ENCODE peak calls at places on chromosomes 2 and 18, in seven cellular contexts. Z, H, F, J, R, A and C are unnamed samples.

GRCh38 chr2:240919161-240919781 is 13.1 kb downstream of the CROCC2 start:
- DNase-seq in Z (no peak), H (peak), F (no peak), J (no peak), R (no peak), A (peak), C (no peak)

GRCh38 chr2:20868377-20868776 is 45.5 kb upstream of the LDAH start:
- DNase-seq in Z (peak), H (no peak), F (no peak), J (no peak), R (no peak), A (no peak), C (no peak)

GRCh38 chr2:20580690-20581437 is 70.0 kb downstream of the HS1BP3 start:
- DNase-seq in Z (no peak), H (no peak), F (no peak), J (no peak), R (no peak), A (no peak), C (no peak)

GRCh38 chr2:45278345-45279078 is 269.3 kb upstream of the SIX2 start:
- DNase-seq in Z (no peak), H (no peak), F (no peak), J (no peak), R (no peak), A (no peak), C (no peak)

GRCh38 chr2:239393401-239393940 is 7.3 kb downstream of the HDAC4 start:
- DNase-seq in Z (no peak), H (peak), F (no peak), J (peak), R (no peak), A (peak), C (no peak)

GRCh38 chr2:130829020-130829419 is 7.7 kb upstream of the ARHGEF4 start:
- DNase-seq in Z (no peak), H (no peak), F (peak), J (peak), R (no peak), A (no peak), C (no peak)

GRCh38 chr2:47041065-47041464 is 114.0 kb downstream of the STPG4 start:
- DNase-seq in Z (no peak), H (no peak), F (no peak), J (no peak), R (no peak), A (peak), C (no peak)

GRCh38 chr2:40395169-40396023 is 56.5 kb downstream of the SLC8A1 start:
- DNase-seq in Z (no peak), H (no peak), F (no peak), J (no peak), R (no peak), A (no peak), C (no peak)

GRCh38 chr2:176852667-176853066 is 359.9 kb upstream of the HNRNPA3 start:
- DNase-seq in Z (peak), H (no peak), F (no peak), J (no peak), R (no peak), A (no peak), C (no peak)

GRCh38 chr2:128237081-128237534 is 81.6 kb downstream of the HS6ST1 start:
- DNase-seq in Z (no peak), H (no peak), F (no peak), J (peak), R (no peak), A (no peak), C (no peak)

GRCh38 chr2:11842324-11842723 is 95.9 kb downstream of the LPIN1 start:
- DNase-seq in Z (no peak), H (peak), F (no peak), J (no peak), R (no peak), A (no peak), C (no peak)

GRCh38 chr2:219520079-219520478 is 5.8 kb downstream of the ASIC4 start:
- DNase-seq in Z (no peak), H (no peak), F (no peak), J (no peak), R (no peak), A (no peak), C (no peak)

GRCh38 chr18:67151366-67151765 is 365.2 kb downstream of the DSEL start:
- DNase-seq in Z (no peak), H (no peak), F (no peak), J (no peak), R (no peak), A (no peak), C (no peak)

GRCh38 chr2:240919786-240920782 is 13.9 kb downstream of the CROCC2 start:
- DNase-seq in Z (no peak), H (peak), F (no peak), J (no peak), R (no peak), A (peak), C (no peak)

GRCh38 chr18:33116376-33116775 is 324.1 kb downstream of the CCDC178 start:
- DNase-seq in Z (no peak), H (peak), F (no peak), J (peak), R (no peak), A (no peak), C (no peak)

DNA sequence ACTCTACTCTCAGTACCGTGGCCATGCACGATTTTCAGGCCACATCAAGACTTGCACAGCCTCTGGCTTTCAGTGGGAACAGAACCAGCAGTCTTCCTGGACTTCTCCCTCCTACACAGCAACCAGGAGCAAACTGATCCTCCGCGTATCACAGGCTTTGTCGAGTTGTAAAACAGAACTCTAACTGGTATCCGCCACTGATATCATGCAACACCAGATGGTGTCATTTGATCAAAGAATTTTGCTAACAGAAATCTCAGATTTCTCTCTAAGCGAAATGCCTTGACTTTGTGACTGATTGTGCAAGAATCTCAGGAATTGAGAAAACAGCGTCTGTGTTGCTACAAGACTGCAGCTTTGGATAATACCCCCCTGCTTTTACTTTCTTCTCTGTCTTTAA is 85.7 kb downstream of the COPS8 start:
- DNase-seq in Z (no peak), H (peak), F (peak), J (peak), R (peak), A (peak), C (no peak)
- H3K27ac ChIP-seq in Z (no peak), H (no peak), F (no peak), J (peak), R (peak), A (peak), C (no peak)

DNA sequence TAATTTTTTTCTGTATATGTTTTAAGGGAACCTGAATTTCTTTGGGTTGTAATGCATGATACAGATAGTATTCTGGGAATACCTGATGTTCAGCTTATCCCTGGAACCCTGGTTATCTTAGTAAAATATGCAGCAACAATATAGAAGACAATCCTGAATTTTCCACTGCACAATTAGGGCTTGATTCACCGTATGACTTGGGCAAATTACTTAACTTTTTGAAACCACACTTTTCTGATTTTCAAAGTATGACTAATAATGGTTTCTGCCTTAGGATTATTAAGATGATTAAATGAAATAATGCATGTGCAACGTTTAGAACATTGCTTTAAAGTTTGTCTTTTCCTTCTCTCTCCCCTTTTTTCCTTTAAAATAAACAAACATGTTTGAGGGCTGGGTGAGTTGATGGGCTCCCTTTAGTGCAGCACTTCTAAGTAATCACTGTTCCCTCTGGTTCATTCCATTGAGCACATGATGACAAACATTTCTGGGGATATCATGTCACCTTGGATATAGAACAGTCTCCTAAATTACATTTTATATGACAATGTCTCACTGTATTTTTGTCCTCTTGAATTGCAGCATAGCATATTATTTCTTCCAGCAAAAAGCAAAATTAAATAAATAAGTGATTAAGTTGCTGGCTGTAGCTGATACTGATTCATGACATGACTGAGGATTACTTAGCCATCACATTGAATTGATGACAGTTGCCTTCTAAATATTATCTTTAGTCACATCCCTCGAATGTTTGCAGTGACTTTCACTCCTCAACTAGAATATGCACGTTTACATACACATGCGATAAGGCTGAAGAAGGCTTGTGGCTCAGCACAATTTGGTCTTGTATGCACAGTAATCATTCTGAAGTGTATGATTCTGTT is 254.5 kb downstream of the NEDD4L start:
- DNase-seq in Z (no peak), H (no peak), F (no peak), J (no peak), R (no peak), A (no peak), C (no peak)
- H3K27ac ChIP-seq in Z (no peak), H (no peak), F (no peak), J (no peak), R (no peak), A (no peak), C (no peak)

GRCh38 chr2:169819106-169819505 is 5.6 kb downstream of the METTL5 start:
- DNase-seq in Z (no peak), H (no peak), F (no peak), J (peak), R (no peak), A (no peak), C (no peak)
- H3K27ac ChIP-seq in Z (peak), H (no peak), F (no peak), J (no peak), R (no peak), A (no peak), C (no peak)

GRCh38 chr2:217861334-217861877 is 141.4 kb downstream of the TNS1 start:
- DNase-seq in Z (no peak), H (no peak), F (no peak), J (no peak), R (no peak), A (no peak), C (no peak)

GRCh38 chr2:217858519-217859466 is 144.0 kb downstream of the TNS1 start:
- DNase-seq in Z (no peak), H (peak), F (no peak), J (peak), R (peak), A (peak), C (peak)

GRCh38 chr2:217857624-217858506 is 144.9 kb downstream of the TNS1 start:
- DNase-seq in Z (no peak), H (no peak), F (no peak), J (no peak), R (no peak), A (no peak), C (no peak)

GRCh38 chr2:217856871-217857270 is 145.9 kb downstream of the TNS1 start:
- DNase-seq in Z (no peak), H (peak), F (no peak), J (no peak), R (no peak), A (no peak), C (no peak)

DNA sequence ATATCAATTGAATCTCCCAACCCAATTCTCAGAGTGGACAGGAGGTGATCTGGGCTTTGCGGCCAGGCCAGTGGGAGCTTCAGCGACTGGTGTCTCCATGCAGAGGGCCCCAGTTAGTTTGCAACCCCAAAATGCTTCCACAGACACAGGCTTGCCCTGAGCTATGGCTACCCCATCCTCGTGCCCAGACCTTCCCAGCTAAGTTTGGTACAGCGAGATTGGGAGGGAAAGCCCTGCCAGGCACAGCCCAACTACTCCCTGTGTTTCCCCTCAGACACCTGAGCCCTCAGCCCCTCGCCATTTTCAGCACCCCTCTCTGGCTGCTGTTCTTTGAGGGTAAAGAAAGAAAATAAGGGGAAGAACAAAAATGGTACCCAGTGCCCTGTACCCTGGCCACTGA is 142.9 kb downstream of the TNS1 start:
- DNase-seq in Z (no peak), H (no peak), F (no peak), J (no peak), R (no peak), A (no peak), C (no peak)
- H3K27ac ChIP-seq in Z (no peak), H (no peak), F (no peak), J (no peak), R (no peak), A (peak), C (no peak)

DNA sequence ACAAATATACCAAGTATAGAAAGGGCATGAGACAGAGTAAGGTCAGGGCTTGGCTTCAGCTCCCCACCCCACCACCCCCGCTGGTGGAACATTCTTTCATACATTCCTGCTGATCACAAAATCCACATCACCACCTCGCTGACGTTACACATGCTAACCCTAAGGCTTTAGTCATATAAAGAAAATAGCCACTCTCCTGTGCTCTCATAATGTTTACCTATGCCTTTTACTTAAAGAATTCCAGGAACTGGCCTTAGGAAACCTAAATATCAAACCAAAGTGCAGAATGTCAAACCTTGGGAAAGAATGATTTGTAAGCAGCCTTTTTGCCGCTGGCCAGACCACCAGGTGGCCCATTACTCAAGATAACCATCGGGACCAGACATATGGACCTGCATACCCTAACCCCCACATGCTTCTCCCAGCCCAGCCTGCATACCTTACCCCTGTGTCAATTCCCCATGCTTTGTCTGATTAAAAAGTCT is 136.3 kb upstream of the SLC39A10 start:
- DNase-seq in Z (no peak), H (no peak), F (no peak), J (peak), R (no peak), A (no peak), C (no peak)
- H3K27ac ChIP-seq in Z (no peak), H (no peak), F (no peak), J (peak), R (no peak), A (no peak), C (no peak)

GRCh38 chr2:95345415-95346235 is 48.5 kb downstream of the KCNIP3 start:
- DNase-seq in Z (peak), H (peak), F (peak), J (peak), R (peak), A (peak), C (peak)
- H3K27ac ChIP-seq in Z (no peak), H (peak), F (peak), J (no peak), R (peak), A (peak), C (no peak)

GRCh38 chr2:127107622-127107999 is 657 bp upstream of the BIN1 start:
- DNase-seq in Z (no peak), H (peak), F (peak), J (no peak), R (no peak), A (no peak), C (no peak)

GRCh38 chr2:127105656-127106456 is 1.1 kb downstream of the BIN1 start:
- DNase-seq in Z (no peak), H (peak), F (no peak), J (peak), R (no peak), A (peak), C (no peak)

GRCh38 chr2:127108090-127108523 is 1.2 kb upstream of the BIN1 start:
- DNase-seq in Z (no peak), H (peak), F (no peak), J (no peak), R (no peak), A (peak), C (no peak)

GRCh38 chr2:127106457-127106997 is 427 bp downstream of the BIN1 start:
- DNase-seq in Z (no peak), H (no peak), F (no peak), J (no peak), R (no peak), A (peak), C (no peak)

GRCh38 chr2:127106998-127107621 is at the start of gene BIN1:
- DNase-seq in Z (peak), H (peak), F (peak), J (peak), R (peak), A (peak), C (peak)
- H3K27ac ChIP-seq in Z (no peak), H (peak), F (peak), J (peak), R (peak), A (peak), C (peak)